ENCODE peak calls at places on chromosomes 5 and 9, in eight cellular contexts. One of them, this sample, is unnamed.

GRCh38 chr5:38847549-38848341 is 1.9 kb downstream of the OSMR start:
- DNase-seq in effector memory CD4-positive, alpha-beta T cell: no peak
- DNase-seq in aorta: no peak
- DNase-seq in esophagus squamous epithelium: no peak
- DNase-seq in K562: no peak
- DNase-seq in ovary: no peak
- DNase-seq in body of pancreas: no peak
- DNase-seq in hepatocyte: no peak
- DNase-seq in this sample: no peak

GRCh38 chr9:104780796-104781395 is 17.0 kb downstream of the NIPSNAP3B start:
- DNase-seq in effector memory CD4-positive, alpha-beta T cell: no peak
- DNase-seq in aorta: no peak
- DNase-seq in esophagus squamous epithelium: no peak
- DNase-seq in K562: peak; percentile 41
- DNase-seq in ovary: no peak
- DNase-seq in body of pancreas: no peak
- DNase-seq in hepatocyte: no peak
- DNase-seq in this sample: peak; percentile 43

GRCh38 chr5:124703995-124704394 is 42.4 kb downstream of the ZNF608 start:
- DNase-seq in effector memory CD4-positive, alpha-beta T cell: no peak
- DNase-seq in aorta: no peak
- DNase-seq in esophagus squamous epithelium: no peak
- DNase-seq in K562: no peak
- DNase-seq in ovary: no peak
- DNase-seq in body of pancreas: no peak
- DNase-seq in hepatocyte: no peak
- DNase-seq in this sample: no peak

GRCh38 chr5:179732918-179733763 is 519 bp downstream of the MAML1 start:
- DNase-seq in effector memory CD4-positive, alpha-beta T cell: no peak
- DNase-seq in aorta: peak; percentile 63
- DNase-seq in esophagus squamous epithelium: no peak
- DNase-seq in K562: peak; percentile 47
- DNase-seq in ovary: peak; percentile 45
- DNase-seq in body of pancreas: peak; percentile 59
- DNase-seq in hepatocyte: peak; percentile 62
- DNase-seq in this sample: peak; percentile 59

GRCh38 chr5:88602584-88602983 is 280.4 kb downstream of the MEF2C start:
- DNase-seq in effector memory CD4-positive, alpha-beta T cell: no peak
- DNase-seq in aorta: no peak
- DNase-seq in esophagus squamous epithelium: no peak
- DNase-seq in K562: peak; percentile 64
- DNase-seq in ovary: no peak
- DNase-seq in body of pancreas: no peak
- DNase-seq in hepatocyte: no peak
- DNase-seq in this sample: peak; percentile 20

GRCh38 chr5:158205992-158206391 is 347.0 kb upstream of the CLINT1 start:
- DNase-seq in effector memory CD4-positive, alpha-beta T cell: no peak
- DNase-seq in aorta: no peak
- DNase-seq in esophagus squamous epithelium: no peak
- DNase-seq in K562: no peak
- DNase-seq in ovary: no peak
- DNase-seq in body of pancreas: no peak
- DNase-seq in hepatocyte: no peak
- DNase-seq in this sample: no peak

GRCh38 chr9:19564396-19565061 is 155.7 kb downstream of the ACER2 start:
- DNase-seq in effector memory CD4-positive, alpha-beta T cell: no peak
- DNase-seq in aorta: no peak
- DNase-seq in esophagus squamous epithelium: no peak
- DNase-seq in K562: no peak
- DNase-seq in ovary: no peak
- DNase-seq in body of pancreas: no peak
- DNase-seq in hepatocyte: no peak
- DNase-seq in this sample: no peak

GRCh38 chr5:110441035-110441434 is 285.4 kb downstream of the TMEM232 start:
- DNase-seq in effector memory CD4-positive, alpha-beta T cell: no peak
- DNase-seq in aorta: no peak
- DNase-seq in esophagus squamous epithelium: no peak
- DNase-seq in K562: no peak
- DNase-seq in ovary: no peak
- DNase-seq in body of pancreas: no peak
- DNase-seq in hepatocyte: peak; percentile 44
- DNase-seq in this sample: peak; percentile 37

GRCh38 chr5:71788794-71789193 is 69.7 kb downstream of the CARTPT start:
- DNase-seq in effector memory CD4-positive, alpha-beta T cell: no peak
- DNase-seq in aorta: no peak
- DNase-seq in esophagus squamous epithelium: no peak
- DNase-seq in K562: no peak
- DNase-seq in ovary: no peak
- DNase-seq in body of pancreas: no peak
- DNase-seq in hepatocyte: no peak
- DNase-seq in this sample: no peak

GRCh38 chr5:92429642-92430041 is 1046.5 kb upstream of the ARRDC3 start:
- DNase-seq in effector memory CD4-positive, alpha-beta T cell: no peak
- DNase-seq in aorta: no peak
- DNase-seq in esophagus squamous epithelium: no peak
- DNase-seq in K562: no peak
- DNase-seq in ovary: no peak
- DNase-seq in body of pancreas: no peak
- DNase-seq in hepatocyte: no peak
- DNase-seq in this sample: no peak

GRCh38 chr9:100100268-100100667 is 1.2 kb downstream of the INVS start:
- DNase-seq in effector memory CD4-positive, alpha-beta T cell: no peak
- DNase-seq in aorta: no peak
- DNase-seq in esophagus squamous epithelium: no peak
- DNase-seq in K562: peak; percentile 47
- DNase-seq in ovary: no peak
- DNase-seq in body of pancreas: no peak
- DNase-seq in hepatocyte: no peak
- DNase-seq in this sample: peak; percentile 38

GRCh38 chr5:147481376-147481775 is 28.5 kb downstream of the DPYSL3 start:
- DNase-seq in effector memory CD4-positive, alpha-beta T cell: no peak
- DNase-seq in aorta: no peak
- DNase-seq in esophagus squamous epithelium: no peak
- DNase-seq in K562: no peak
- DNase-seq in ovary: no peak
- DNase-seq in body of pancreas: no peak
- DNase-seq in hepatocyte: no peak
- DNase-seq in this sample: no peak

GRCh38 chr5:36878421-36879088 is 2.0 kb downstream of the NIPBL start:
- DNase-seq in effector memory CD4-positive, alpha-beta T cell: no peak
- DNase-seq in aorta: no peak
- DNase-seq in esophagus squamous epithelium: no peak
- DNase-seq in K562: peak; percentile 82
- DNase-seq in ovary: peak; percentile 38
- DNase-seq in body of pancreas: no peak
- DNase-seq in hepatocyte: peak; percentile 39
- DNase-seq in this sample: peak; percentile 73

DNA sequence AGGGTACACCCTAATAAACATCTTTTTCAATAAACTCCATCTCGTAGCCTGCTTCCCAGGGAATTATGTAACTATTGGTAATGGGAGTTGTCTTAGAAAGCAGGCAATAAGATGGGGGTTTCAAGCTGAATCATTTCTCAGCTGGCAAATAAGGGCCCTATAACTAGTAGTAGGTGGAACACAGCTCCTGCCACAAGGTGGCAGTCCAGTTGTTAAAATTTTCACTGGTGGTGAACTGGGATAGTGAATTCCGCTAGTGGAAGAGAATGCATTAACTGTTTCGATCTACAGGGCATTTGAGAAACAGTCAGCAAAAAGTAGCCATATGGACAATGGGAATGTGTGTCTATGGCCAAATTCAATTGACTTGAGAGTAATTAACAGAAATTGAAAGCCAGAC is 27.7 kb downstream of the PCDHB15 start:
- DNase-seq in effector memory CD4-positive, alpha-beta T cell: no peak
- DNase-seq in aorta: no peak
- DNase-seq in esophagus squamous epithelium: no peak
- DNase-seq in K562: peak; percentile 11
- DNase-seq in ovary: no peak
- DNase-seq in body of pancreas: no peak
- DNase-seq in hepatocyte: no peak
- DNase-seq in this sample: peak; percentile 65
- H3K9me3 ChIP-seq in effector memory CD4-positive, alpha-beta T cell: peaks cover 16% of the 10 kb centered on the region
- H3K9me3 ChIP-seq in aorta: peaks cover 29% of the 10 kb centered on the region
- H3K9me3 ChIP-seq in esophagus squamous epithelium: no peaks in the 10 kb centered on the region
- H3K9me3 ChIP-seq in K562: no peaks in the 10 kb centered on the region
- H3K9me3 ChIP-seq in ovary: peaks cover 4% of the 10 kb centered on the region
- H3K9me3 ChIP-seq in body of pancreas: peaks cover 88% of the 10 kb centered on the region
- H3K9me3 ChIP-seq in hepatocyte: peaks cover 35% of the 10 kb centered on the region
- H3K9me3 ChIP-seq in this sample: peaks cover 14% of the 10 kb centered on the region

GRCh38 chr5:83006683-83007283 is 70.4 kb downstream of the TMEM167A start:
- DNase-seq in effector memory CD4-positive, alpha-beta T cell: no peak
- DNase-seq in aorta: no peak
- DNase-seq in esophagus squamous epithelium: no peak
- DNase-seq in K562: no peak
- DNase-seq in ovary: no peak
- DNase-seq in body of pancreas: no peak
- DNase-seq in hepatocyte: no peak
- DNase-seq in this sample: no peak

GRCh38 chr5:83000448-83000847 is 76.7 kb downstream of the TMEM167A start:
- DNase-seq in effector memory CD4-positive, alpha-beta T cell: no peak
- DNase-seq in aorta: no peak
- DNase-seq in esophagus squamous epithelium: no peak
- DNase-seq in K562: no peak
- DNase-seq in ovary: no peak
- DNase-seq in body of pancreas: no peak
- DNase-seq in hepatocyte: no peak
- DNase-seq in this sample: no peak

GRCh38 chr5:83003791-83004190 is 73.4 kb downstream of the TMEM167A start:
- DNase-seq in effector memory CD4-positive, alpha-beta T cell: no peak
- DNase-seq in aorta: no peak
- DNase-seq in esophagus squamous epithelium: no peak
- DNase-seq in K562: no peak
- DNase-seq in ovary: no peak
- DNase-seq in body of pancreas: no peak
- DNase-seq in hepatocyte: no peak
- DNase-seq in this sample: no peak

GRCh38 chr5:83001788-83002381 is 75.3 kb downstream of the TMEM167A start:
- DNase-seq in effector memory CD4-positive, alpha-beta T cell: no peak
- DNase-seq in aorta: no peak
- DNase-seq in esophagus squamous epithelium: no peak
- DNase-seq in K562: no peak
- DNase-seq in ovary: no peak
- DNase-seq in body of pancreas: no peak
- DNase-seq in hepatocyte: no peak
- DNase-seq in this sample: no peak

GRCh38 chr5:83000922-83001321 is 76.3 kb downstream of the TMEM167A start:
- DNase-seq in effector memory CD4-positive, alpha-beta T cell: no peak
- DNase-seq in aorta: no peak
- DNase-seq in esophagus squamous epithelium: no peak
- DNase-seq in K562: no peak
- DNase-seq in ovary: no peak
- DNase-seq in body of pancreas: no peak
- DNase-seq in hepatocyte: no peak
- DNase-seq in this sample: no peak
- H3K4me1 ChIP-seq in effector memory CD4-positive, alpha-beta T cell: no peaks in the 10 kb centered on the region
- H3K4me1 ChIP-seq in aorta: peaks cover 4% of the 10 kb centered on the region
- H3K4me1 ChIP-seq in esophagus squamous epithelium: no peaks in the 10 kb centered on the region
- H3K4me1 ChIP-seq in K562: no peaks in the 10 kb centered on the region
- H3K4me1 ChIP-seq in ovary: no peaks in the 10 kb centered on the region
- H3K4me1 ChIP-seq in body of pancreas: peaks cover 10% of the 10 kb centered on the region
- H3K4me1 ChIP-seq in hepatocyte: no peaks in the 10 kb centered on the region
- H3K4me1 ChIP-seq in this sample: peaks cover 6% of the 10 kb centered on the region

GRCh38 chr5:136051486-136052220 is 22.9 kb downstream of the TGFBI start:
- DNase-seq in effector memory CD4-positive, alpha-beta T cell: no peak
- DNase-seq in aorta: peak; percentile 23
- DNase-seq in esophagus squamous epithelium: no peak
- DNase-seq in K562: no peak
- DNase-seq in ovary: no peak
- DNase-seq in body of pancreas: no peak
- DNase-seq in hepatocyte: no peak
- DNase-seq in this sample: no peak

GRCh38 chr5:136046231-136046630 is 17.4 kb downstream of the TGFBI start:
- DNase-seq in effector memory CD4-positive, alpha-beta T cell: no peak
- DNase-seq in aorta: peak; percentile 49
- DNase-seq in esophagus squamous epithelium: no peak
- DNase-seq in K562: no peak
- DNase-seq in ovary: no peak
- DNase-seq in body of pancreas: no peak
- DNase-seq in hepatocyte: no peak
- DNase-seq in this sample: no peak

GRCh38 chr5:136043968-136044610 is 15.3 kb downstream of the TGFBI start:
- DNase-seq in effector memory CD4-positive, alpha-beta T cell: no peak
- DNase-seq in aorta: peak; percentile 17
- DNase-seq in esophagus squamous epithelium: no peak
- DNase-seq in K562: no peak
- DNase-seq in ovary: no peak
- DNase-seq in body of pancreas: no peak
- DNase-seq in hepatocyte: no peak
- DNase-seq in this sample: no peak

GRCh38 chr5:136048966-136049365 is 20.2 kb downstream of the TGFBI start:
- DNase-seq in effector memory CD4-positive, alpha-beta T cell: no peak
- DNase-seq in aorta: no peak
- DNase-seq in esophagus squamous epithelium: no peak
- DNase-seq in K562: no peak
- DNase-seq in ovary: no peak
- DNase-seq in body of pancreas: no peak
- DNase-seq in hepatocyte: no peak
- DNase-seq in this sample: no peak

DNA sequence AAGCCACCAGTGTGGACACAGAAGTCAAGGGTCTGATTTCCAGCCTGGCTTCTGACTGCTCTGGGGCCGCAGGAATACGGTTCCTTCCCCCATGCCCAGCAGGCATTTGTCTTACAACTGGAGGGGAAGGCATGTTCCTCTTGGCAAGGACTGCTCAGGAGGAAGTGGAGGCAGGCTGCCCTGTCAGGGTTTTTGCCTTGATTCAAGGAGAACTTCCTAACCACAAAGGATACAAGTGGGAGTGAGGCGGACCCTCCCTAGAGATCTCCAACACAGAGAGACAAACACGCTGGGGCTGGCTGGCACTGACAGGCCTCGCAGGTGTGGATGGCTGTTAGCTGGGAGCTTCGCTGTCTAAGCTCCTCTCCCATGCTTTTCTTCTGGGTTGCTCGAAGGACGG is 19.1 kb downstream of the TGFBI start:
- DNase-seq in effector memory CD4-positive, alpha-beta T cell: no peak
- DNase-seq in aorta: peak; percentile 76
- DNase-seq in esophagus squamous epithelium: no peak
- DNase-seq in K562: no peak
- DNase-seq in ovary: no peak
- DNase-seq in body of pancreas: no peak
- DNase-seq in hepatocyte: no peak
- DNase-seq in this sample: no peak
- H3K36me3 ChIP-seq in effector memory CD4-positive, alpha-beta T cell: no peaks in the 10 kb centered on the region
- H3K36me3 ChIP-seq in aorta: no peaks in the 10 kb centered on the region
- H3K36me3 ChIP-seq in esophagus squamous epithelium: no peaks in the 10 kb centered on the region
- H3K36me3 ChIP-seq in K562: no peaks in the 10 kb centered on the region
- H3K36me3 ChIP-seq in ovary: no peaks in the 10 kb centered on the region
- H3K36me3 ChIP-seq in body of pancreas: no peaks in the 10 kb centered on the region
- H3K36me3 ChIP-seq in hepatocyte: no peaks in the 10 kb centered on the region
- H3K36me3 ChIP-seq in this sample: no peaks in the 10 kb centered on the region

DNA sequence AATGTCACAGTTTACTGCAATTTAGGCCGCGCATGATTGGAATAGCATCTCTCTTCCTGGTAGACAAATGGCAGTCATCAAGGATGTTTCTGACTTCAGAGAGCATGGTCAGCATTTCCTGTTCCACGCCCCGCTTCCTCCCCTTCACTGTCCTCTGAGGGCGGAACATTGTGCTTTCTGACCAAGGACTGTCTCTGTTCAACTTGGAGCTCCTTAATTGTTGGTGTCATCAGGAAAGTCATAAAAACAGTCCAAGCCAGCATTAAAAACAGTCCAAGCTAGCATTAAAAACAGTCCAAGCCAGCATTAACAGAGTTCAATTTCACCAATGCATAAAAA is 301.3 kb upstream of the IRX4 start:
- DNase-seq in effector memory CD4-positive, alpha-beta T cell: no peak
- DNase-seq in aorta: no peak
- DNase-seq in esophagus squamous epithelium: no peak
- DNase-seq in K562: no peak
- DNase-seq in ovary: no peak
- DNase-seq in body of pancreas: no peak
- DNase-seq in hepatocyte: no peak
- DNase-seq in this sample: no peak
- H3K9me3 ChIP-seq in effector memory CD4-positive, alpha-beta T cell: no peaks in the 10 kb centered on the region
- H3K9me3 ChIP-seq in aorta: no peaks in the 10 kb centered on the region
- H3K9me3 ChIP-seq in esophagus squamous epithelium: no peaks in the 10 kb centered on the region
- H3K9me3 ChIP-seq in K562: no peaks in the 10 kb centered on the region
- H3K9me3 ChIP-seq in ovary: no peaks in the 10 kb centered on the region
- H3K9me3 ChIP-seq in body of pancreas: no peaks in the 10 kb centered on the region
- H3K9me3 ChIP-seq in hepatocyte: no peaks in the 10 kb centered on the region
- H3K9me3 ChIP-seq in this sample: no peaks in the 10 kb centered on the region